ENCODE peak calls at places on chromosomes 6 and 20, in five cellular contexts. One of them, this sample, is unnamed.

GRCh38 chr20:52001999-52002666 is 189.4 kb downstream of the ZFP64 start:
- DNase-seq in activated T-helper 1 cell treated with Interleukin-2 at 50 U/mL for 16 hours: no peak
- DNase-seq in NAMALWA: peak; percentile 26
- DNase-seq in activated CD4-positive, alpha-beta T cell treated with anti-CD3 and anti-CD28 coated beads, Interleukin-2, amount 50 U/mL, for 1 hour: no peak
- DNase-seq in D341Med: no peak
- DNase-seq in this sample: no peak

GRCh38 chr20:40464731-40465208 is 224.3 kb downstream of the MAFB start:
- DNase-seq in NAMALWA: no peak
- DNase-seq in activated CD4-positive, alpha-beta T cell treated with anti-CD3 and anti-CD28 coated beads, Interleukin-2, amount 50 U/mL, for 1 hour: no peak
- DNase-seq in D341Med: no peak
- DNase-seq in activated T-helper 1 cell treated with Interleukin-2 at 50 U/mL for 16 hours: no peak
- DNase-seq in this sample: no peak

GRCh38 chr20:24764825-24765224 is 184.2 kb upstream of the CST7 start:
- DNase-seq in activated CD4-positive, alpha-beta T cell treated with anti-CD3 and anti-CD28 coated beads, Interleukin-2, amount 50 U/mL, for 1 hour: no peak
- DNase-seq in D341Med: peak; percentile 12
- DNase-seq in NAMALWA: no peak
- DNase-seq in activated T-helper 1 cell treated with Interleukin-2 at 50 U/mL for 16 hours: no peak
- DNase-seq in this sample: no peak

GRCh38 chr6:51568771-51569170 is 518.6 kb downstream of the PKHD1 start:
- DNase-seq in activated T-helper 1 cell treated with Interleukin-2 at 50 U/mL for 16 hours: no peak
- DNase-seq in NAMALWA: no peak
- DNase-seq in activated CD4-positive, alpha-beta T cell treated with anti-CD3 and anti-CD28 coated beads, Interleukin-2, amount 50 U/mL, for 1 hour: no peak
- DNase-seq in D341Med: no peak
- DNase-seq in this sample: no peak

GRCh38 chr6:99745651-99746050 is 139.0 kb downstream of the PRDM13 start:
- DNase-seq in NAMALWA: no peak
- DNase-seq in activated CD4-positive, alpha-beta T cell treated with anti-CD3 and anti-CD28 coated beads, Interleukin-2, amount 50 U/mL, for 1 hour: no peak
- DNase-seq in D341Med: no peak
- DNase-seq in activated T-helper 1 cell treated with Interleukin-2 at 50 U/mL for 16 hours: no peak
- DNase-seq in this sample: peak; percentile 57

GRCh38 chr6:4799912-4800311 is 23.7 kb downstream of the CDYL start:
- DNase-seq in activated T-helper 1 cell treated with Interleukin-2 at 50 U/mL for 16 hours: no peak
- DNase-seq in D341Med: no peak
- DNase-seq in NAMALWA: no peak
- DNase-seq in activated CD4-positive, alpha-beta T cell treated with anti-CD3 and anti-CD28 coated beads, Interleukin-2, amount 50 U/mL, for 1 hour: no peak
- DNase-seq in this sample: no peak

GRCh38 chr6:151620179-151620578 is 126.4 kb downstream of the CCDC170 start:
- DNase-seq in NAMALWA: no peak
- DNase-seq in activated CD4-positive, alpha-beta T cell treated with anti-CD3 and anti-CD28 coated beads, Interleukin-2, amount 50 U/mL, for 1 hour: no peak
- DNase-seq in D341Med: no peak
- DNase-seq in activated T-helper 1 cell treated with Interleukin-2 at 50 U/mL for 16 hours: no peak
- DNase-seq in this sample: no peak

GRCh38 chr6:101083533-101084172 is 202.5 kb upstream of the ASCC3 start:
- DNase-seq in NAMALWA: no peak
- DNase-seq in D341Med: no peak
- DNase-seq in activated T-helper 1 cell treated with Interleukin-2 at 50 U/mL for 16 hours: no peak
- DNase-seq in activated CD4-positive, alpha-beta T cell treated with anti-CD3 and anti-CD28 coated beads, Interleukin-2, amount 50 U/mL, for 1 hour: no peak
- DNase-seq in this sample: peak; percentile 93

GRCh38 chr6:43246301-43247114 is 3.2 kb downstream of the TTBK1 start:
- DNase-seq in activated T-helper 1 cell treated with Interleukin-2 at 50 U/mL for 16 hours: no peak
- DNase-seq in activated CD4-positive, alpha-beta T cell treated with anti-CD3 and anti-CD28 coated beads, Interleukin-2, amount 50 U/mL, for 1 hour: no peak
- DNase-seq in D341Med: no peak
- DNase-seq in NAMALWA: peak; percentile 62
- DNase-seq in this sample: no peak

GRCh38 chr20:53803492-53804155 is 210.0 kb upstream of the ZNF217 start:
- DNase-seq in activated T-helper 1 cell treated with Interleukin-2 at 50 U/mL for 16 hours: no peak
- DNase-seq in NAMALWA: no peak
- DNase-seq in activated CD4-positive, alpha-beta T cell treated with anti-CD3 and anti-CD28 coated beads, Interleukin-2, amount 50 U/mL, for 1 hour: no peak
- DNase-seq in D341Med: no peak
- DNase-seq in this sample: no peak

GRCh38 chr6:56516003-56516402 is 126.7 kb downstream of the DST start:
- DNase-seq in activated T-helper 1 cell treated with Interleukin-2 at 50 U/mL for 16 hours: no peak
- DNase-seq in activated CD4-positive, alpha-beta T cell treated with anti-CD3 and anti-CD28 coated beads, Interleukin-2, amount 50 U/mL, for 1 hour: no peak
- DNase-seq in D341Med: no peak
- DNase-seq in NAMALWA: no peak
- DNase-seq in this sample: no peak

GRCh38 chr6:33698494-33698893 is 13.0 kb downstream of the UQCC2 start:
- DNase-seq in D341Med: no peak
- DNase-seq in NAMALWA: no peak
- DNase-seq in activated T-helper 1 cell treated with Interleukin-2 at 50 U/mL for 16 hours: no peak
- DNase-seq in activated CD4-positive, alpha-beta T cell treated with anti-CD3 and anti-CD28 coated beads, Interleukin-2, amount 50 U/mL, for 1 hour: no peak
- DNase-seq in this sample: no peak

GRCh38 chr6:41430875-41431274 is 95.5 kb downstream of the NCR2 start:
- DNase-seq in NAMALWA: no peak
- DNase-seq in D341Med: no peak
- DNase-seq in activated T-helper 1 cell treated with Interleukin-2 at 50 U/mL for 16 hours: no peak
- DNase-seq in activated CD4-positive, alpha-beta T cell treated with anti-CD3 and anti-CD28 coated beads, Interleukin-2, amount 50 U/mL, for 1 hour: no peak
- DNase-seq in this sample: peak; percentile 86

GRCh38 chr6:111759836-111760785 is 113.1 kb downstream of the FYN start:
- DNase-seq in D341Med: no peak
- DNase-seq in activated T-helper 1 cell treated with Interleukin-2 at 50 U/mL for 16 hours: no peak
- DNase-seq in NAMALWA: no peak
- DNase-seq in activated CD4-positive, alpha-beta T cell treated with anti-CD3 and anti-CD28 coated beads, Interleukin-2, amount 50 U/mL, for 1 hour: peak; percentile 48
- DNase-seq in this sample: peak; percentile 18

GRCh38 chr20:9068896-9069663 is at the start of gene PLCB4:
- DNase-seq in activated CD4-positive, alpha-beta T cell treated with anti-CD3 and anti-CD28 coated beads, Interleukin-2, amount 50 U/mL, for 1 hour: no peak
- DNase-seq in activated T-helper 1 cell treated with Interleukin-2 at 50 U/mL for 16 hours: no peak
- DNase-seq in NAMALWA: no peak
- DNase-seq in D341Med: peak; percentile 51
- DNase-seq in this sample: peak; percentile 76

GRCh38 chr6:123829302-123829953 is 25.8 kb downstream of the NKAIN2 start:
- DNase-seq in NAMALWA: no peak
- DNase-seq in activated T-helper 1 cell treated with Interleukin-2 at 50 U/mL for 16 hours: no peak
- DNase-seq in D341Med: no peak
- DNase-seq in activated CD4-positive, alpha-beta T cell treated with anti-CD3 and anti-CD28 coated beads, Interleukin-2, amount 50 U/mL, for 1 hour: no peak
- DNase-seq in this sample: peak; percentile 0

This sample was measured in EL.